ENCODE peak calls at places on chromosomes 16 and 17, in nine cellular contexts. B, T, C, J, H, W, R, Q and M are unnamed samples.

GRCh38 chr17:57921342-57921741 is 33.9 kb downstream of the CUEDC1 start:
- DNase-seq in C (no peak), J (no peak), B (peak; percentile 59), R (no peak), H (no peak), Q (no peak), T (no peak), W (no peak), M (no peak)

GRCh38 chr16:70579648-70580630 is 56.3 kb downstream of the SF3B3 start:
- DNase-seq in T (peak; percentile 63), Q (peak; percentile 51), B (no peak), J (no peak), R (peak; percentile 43), W (no peak), C (peak; percentile 45), H (no peak), M (no peak)

GRCh38 chr16:27154573-27155521 is 48.5 kb upstream of the KDM8 start:
- DNase-seq in H (peak; percentile 38), J (peak; percentile 32), R (peak; percentile 38), T (peak; percentile 80), B (peak; percentile 21), C (peak; percentile 51), W (peak; percentile 58), Q (peak; percentile 63), M (no peak)

GRCh38 chr16:14539631-14540030 is 90.4 kb downstream of the PARN start:
- DNase-seq in B (peak; percentile 62), Q (no peak), H (no peak), W (no peak), J (no peak), R (no peak), T (no peak), C (no peak), M (peak; percentile 17)

GRCh38 chr16:24996301-24996700 is 18.9 kb downstream of the ARHGAP17 start:
- DNase-seq in W (no peak), B (no peak), T (no peak), C (no peak), Q (no peak), R (no peak), J (no peak), H (no peak), M (no peak)

GRCh38 chr17:35432176-35433074 is at the start of gene SLFN12:
- DNase-seq in C (peak; percentile 79), B (peak; percentile 98), Q (peak; percentile 43), R (peak; percentile 61), T (peak; percentile 64), W (peak; percentile 70), J (peak; percentile 65), H (peak; percentile 96), M (peak; percentile 88)

GRCh38 chr17:4559851-4560820 is at the start of gene GGT6:
- DNase-seq in R (peak; percentile 29), J (no peak), W (no peak), B (no peak), Q (peak; percentile 91), T (peak; percentile 93), C (no peak), H (no peak), M (no peak)

GRCh38 chr17:80644588-80644987 is 100.0 kb downstream of the RPTOR start:
- DNase-seq in W (no peak), B (peak; percentile 50), C (no peak), R (no peak), H (no peak), J (no peak), Q (no peak), T (no peak), M (no peak)

GRCh38 chr17:81325057-81325973 is 30.2 kb upstream of the SLC38A10 start:
- DNase-seq in C (no peak), J (no peak), H (no peak), Q (no peak), R (no peak), B (no peak), T (no peak), W (no peak), M (no peak)

GRCh38 chr17:77022766-77023165 is 118.0 kb upstream of the SEC14L1 start:
- DNase-seq in Q (no peak), C (no peak), T (no peak), H (no peak), W (no peak), J (no peak), B (no peak), R (no peak), M (no peak)

DNA sequence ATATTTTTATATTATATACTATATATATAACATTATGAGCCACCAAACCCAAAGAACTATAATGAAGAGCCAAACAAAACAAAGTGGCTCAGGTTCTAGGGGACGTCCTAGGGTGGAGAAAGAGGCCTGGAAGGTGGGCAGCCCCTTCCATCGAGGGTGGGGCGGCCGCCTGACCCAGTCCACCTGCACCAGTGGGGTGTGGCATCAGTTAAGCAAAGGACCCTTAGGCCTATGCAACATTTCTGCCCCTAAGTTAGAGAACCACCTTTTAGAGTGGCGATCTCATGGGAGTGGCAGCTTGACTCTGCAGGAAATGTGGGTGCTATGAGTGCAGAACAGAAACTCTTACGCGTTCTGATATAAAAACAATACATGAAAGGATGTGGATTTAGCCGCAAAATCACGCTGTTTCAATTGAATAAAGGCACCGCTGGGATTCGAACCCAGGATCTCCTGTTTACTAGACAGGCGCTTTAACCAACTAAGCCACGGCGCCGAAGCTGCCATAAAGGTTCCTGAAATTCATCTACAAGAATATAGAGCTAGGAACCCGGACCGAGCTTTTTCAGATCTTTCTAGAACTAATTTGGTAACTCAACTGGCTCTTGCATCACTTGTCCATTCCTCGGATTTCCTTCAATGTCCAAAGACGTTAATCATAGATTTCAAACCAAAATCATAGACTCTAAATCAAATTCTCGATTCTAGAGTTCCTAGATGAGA is 15.6 kb upstream of the AURKB start:
- DNase-seq in W (peak; percentile 69), Q (peak; percentile 54), C (peak; percentile 51), B (peak; percentile 84), H (peak; percentile 78), R (no peak), T (peak; percentile 74), J (peak; percentile 56), M (no peak)
- H3K4me3 ChIP-seq in W (no peak overlapping the region), Q (no peak overlapping the region), C (peak overlapping the region; percentile 11), B (peak overlapping the region; percentile 43), H (no peak overlapping the region), R (peak overlapping the region; percentile 34), T (no peak overlapping the region), J (no peak overlapping the region), M (no peak overlapping the region)

GRCh38 chr17:41528959-41529353 is 848 bp upstream of the KRT19 start:
- DNase-seq in H (no peak), B (no peak), C (no peak), R (no peak), J (no peak), Q (peak; percentile 77), T (peak; percentile 73), W (no peak), M (no peak)

GRCh38 chr17:41530062-41531048 is 2.2 kb upstream of the KRT19 start:
- DNase-seq in J (no peak), W (peak; percentile 54), Q (peak; percentile 58), H (peak; percentile 90), T (peak; percentile 44), R (no peak), C (no peak), B (peak; percentile 93), M (peak; percentile 77)

GRCh38 chr17:41529491-41529915 is 1.4 kb upstream of the KRT19 start:
- DNase-seq in B (no peak), H (no peak), C (no peak), W (no peak), R (no peak), J (no peak), T (no peak), Q (no peak), M (no peak)

GRCh38 chr17:41524261-41524660 is 3.8 kb downstream of the KRT19 start:
- DNase-seq in B (no peak), C (no peak), Q (no peak), H (no peak), T (no peak), R (no peak), W (no peak), J (no peak), M (no peak)

GRCh38 chr17:41527076-41528023 is 758 bp downstream of the KRT19 start:
- DNase-seq in C (no peak), B (no peak), Q (peak; percentile 68), H (no peak), J (no peak), W (no peak), T (peak; percentile 64), R (no peak), M (no peak)
- TF ChIP-seq CTCF in C (no peak), B (no peak), Q (no peak), H (no peak), J (no peak), W (no peak), T (no peak), R (no peak), M (no peak)

DNA sequence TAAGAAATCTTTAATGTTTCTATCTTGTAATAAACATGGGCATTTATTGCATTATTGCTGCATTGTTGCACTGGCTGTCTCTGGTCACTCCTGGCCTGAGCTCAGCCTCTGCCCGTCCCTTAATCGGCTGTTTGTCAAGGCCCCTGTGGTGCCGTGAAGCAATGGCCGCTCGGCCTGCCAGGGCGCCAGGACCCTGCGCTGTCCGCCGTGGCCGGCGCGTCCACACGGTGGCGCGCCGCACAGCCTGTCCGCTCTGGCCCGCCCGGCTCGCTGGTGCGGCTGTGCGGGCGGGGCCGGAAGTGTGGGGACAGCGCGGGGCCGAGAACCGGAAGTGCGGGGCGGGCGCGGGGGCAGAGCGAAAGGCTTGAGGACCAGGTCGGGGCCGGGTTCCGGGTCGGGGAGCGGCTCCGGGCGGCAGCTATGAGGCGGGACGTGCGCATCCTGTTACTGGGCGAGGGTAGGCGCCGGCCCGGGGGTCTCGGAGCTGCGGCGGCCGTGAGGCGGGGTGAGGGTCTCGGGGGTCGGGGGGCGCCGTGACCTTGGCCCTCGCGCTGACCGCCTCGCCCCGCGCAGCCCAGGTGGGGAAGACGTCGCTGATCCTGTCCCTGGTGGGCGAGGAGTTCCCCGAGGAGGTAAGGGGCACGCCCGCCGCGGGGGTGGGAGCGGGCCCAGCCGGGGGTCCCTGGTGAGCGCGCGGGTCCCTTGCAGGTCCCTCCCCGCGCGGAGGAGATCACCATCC is at the start of gene RHOT2:
- DNase-seq in R (peak; percentile 95), H (peak; percentile 86), C (peak; percentile 93), J (peak; percentile 86), Q (peak; percentile 96), T (peak; percentile 94), W (peak; percentile 92), B (peak; percentile 85), M (peak; percentile 38)
- H3K4me3 ChIP-seq in R (peak within 1 kb of the TSS; percentile 100), H (peak within 1 kb of the TSS; percentile 79), C (peak within 1 kb of the TSS; percentile 95), J (peak within 1 kb of the TSS; percentile 80), Q (peak within 1 kb of the TSS; percentile 99), T (peak within 1 kb of the TSS; percentile 95), W (peak within 1 kb of the TSS; percentile 73), B (peak within 1 kb of the TSS; percentile 68), M (peak within 1 kb of the TSS; percentile 73)

DNA sequence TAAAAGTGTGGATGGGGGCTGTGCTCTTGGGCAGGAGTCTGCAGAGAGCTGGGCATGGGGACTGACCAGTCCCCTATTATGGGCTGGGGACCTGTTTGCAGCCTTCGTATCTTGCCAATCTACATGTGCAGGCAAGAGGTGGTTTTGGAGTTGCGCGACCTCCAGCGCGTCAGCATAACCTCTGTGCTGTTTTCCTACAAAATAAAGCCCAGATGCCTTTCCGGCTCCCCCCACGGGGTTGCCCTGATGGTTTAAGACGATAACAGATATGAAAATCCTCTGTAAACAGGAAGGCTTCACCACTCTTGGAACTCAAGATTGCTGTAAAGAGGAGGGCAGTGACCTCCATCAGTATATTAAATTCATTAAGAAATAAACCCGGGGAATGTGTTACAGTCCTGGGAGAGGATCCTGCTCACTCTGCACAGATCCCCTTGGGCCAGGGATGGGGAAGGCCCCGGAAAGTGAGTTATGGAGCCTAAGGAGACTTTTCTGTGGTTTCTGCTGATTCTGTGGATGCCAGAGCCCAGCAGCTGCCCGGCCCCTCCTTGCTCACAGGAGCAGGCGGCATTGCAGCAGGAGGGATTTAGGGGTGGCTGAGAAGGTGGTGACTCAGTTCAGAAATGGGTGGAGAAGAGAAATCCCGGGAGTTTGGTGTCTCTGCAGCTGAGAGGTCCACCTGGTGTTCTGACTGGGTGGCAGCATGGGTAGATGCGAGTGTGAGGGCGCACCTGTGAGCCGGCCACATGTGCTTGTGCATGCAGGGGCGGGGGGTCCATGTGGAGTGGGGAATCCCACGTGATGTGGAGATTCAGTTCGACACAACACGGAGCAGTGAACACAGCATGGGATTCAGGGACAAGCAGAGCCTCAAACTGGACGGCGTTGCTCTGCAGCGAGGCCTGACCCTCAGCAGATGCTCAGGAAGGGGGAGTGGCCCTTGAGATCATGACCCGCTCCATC is 16.2 kb upstream of the SPPL2C start:
- DNase-seq in B (no peak), W (no peak), J (no peak), H (no peak), C (no peak), Q (no peak), R (no peak), T (no peak), M (no peak)
- TF ChIP-seq CTCF in B (no peak), W (no peak), J (no peak), H (no peak), C (no peak), Q (no peak), R (no peak), T (no peak), M (peak; percentile 31)